ENCODE peak calls at places on chromosomes 3 and 15, in five cellular contexts. T is transverse colon, Q is sigmoid colon, X is HepG2, R is K562. J is an unnamed sample. For H3K27me3, the result is how much of the 10 kb centered on the place peaks cover.

GRCh38 chr3:4063916-4064592 is 239.1 kb upstream of the SETMAR start:
- DNase-seq in T (no peak), Q (no peak), X (no peak), R (no peak), J (no peak)

GRCh38 chr3:190003730-190004129 is 117.0 kb downstream of the P3H2 start:
- DNase-seq in T (no peak), Q (no peak), X (no peak), R (no peak), J (no peak)

GRCh38 chr3:123834631-123835030 is 49.5 kb downstream of the MYLK start:
- DNase-seq in T (no peak), Q (no peak), X (no peak), R (no peak), J (no peak)

GRCh38 chr15:30941520-30941919 is 37.8 kb downstream of the FAN1 start:
- DNase-seq in T (no peak), Q (no peak), X (no peak), R (no peak), J (no peak)

GRCh38 chr3:52455283-52456168 is at the start of gene NISCH:
- DNase-seq in T (peak), Q (peak), X (peak), R (peak), J (peak)

GRCh38 chr3:25349828-25350227 is 78.2 kb upstream of the RARB start:
- DNase-seq in T (no peak), Q (no peak), X (no peak), R (no peak), J (no peak)

GRCh38 chr15:56149071-56149470 is 94.6 kb downstream of the RFX7 start:
- DNase-seq in T (no peak), Q (no peak), X (no peak), R (no peak), J (no peak)

GRCh38 chr15:69145149-69145693 is 15.2 kb upstream of the GLCE start:
- DNase-seq in T (no peak), Q (no peak), X (no peak), R (no peak), J (no peak)

GRCh38 chr15:72141171-72142084 is 23.2 kb downstream of the SENP8 start:
- DNase-seq in T (no peak), Q (no peak), X (peak), R (no peak), J (no peak)

GRCh38 chr3:8491750-8492149 is 9.9 kb upstream of the LMCD1 start:
- DNase-seq in T (peak), Q (no peak), X (no peak), R (no peak), J (no peak)

GRCh38 chr15:37682304-37682703 is 252.1 kb upstream of the TMCO5A start:
- DNase-seq in T (no peak), Q (no peak), X (peak), R (no peak), J (no peak)

GRCh38 chr15:47401427-47401826 is 315.9 kb upstream of the SEMA6D start:
- DNase-seq in T (no peak), Q (no peak), X (no peak), R (no peak), J (no peak)

GRCh38 chr15:88920186-88920891 is 7.2 kb upstream of the MFGE8 start:
- DNase-seq in T (no peak), Q (no peak), X (no peak), R (peak), J (no peak)

GRCh38 chr3:11529281-11529680 is 114.4 kb downstream of the VGLL4 start:
- DNase-seq in T (no peak), Q (no peak), X (no peak), R (no peak), J (no peak)

GRCh38 chr3:64443553-64444331 is 218.5 kb upstream of the PRICKLE2 start:
- DNase-seq in T (no peak), Q (no peak), X (no peak), R (no peak), J (no peak)

GRCh38 chr3:42732829-42733459 is 30.3 kb upstream of the HHATL start:
- DNase-seq in T (no peak), Q (peak), X (peak), R (no peak), J (no peak)

GRCh38 chr3:53495518-53496501 is 1.4 kb downstream of the CACNA1D start:
- DNase-seq in T (peak), Q (peak), X (no peak), R (no peak), J (peak)

GRCh38 chr3:53493618-53493996 is 804 bp upstream of the CACNA1D start:
- DNase-seq in T (no peak), Q (no peak), X (no peak), R (no peak), J (no peak)

GRCh38 chr3:53495091-53495517 is 693 bp downstream of the CACNA1D start:
- DNase-seq in T (no peak), Q (no peak), X (no peak), R (no peak), J (no peak)

GRCh38 chr3:53496984-53497383 is 2.6 kb downstream of the CACNA1D start:
- DNase-seq in T (no peak), Q (no peak), X (no peak), R (no peak), J (no peak)

GRCh38 chr3:53493997-53494791 is at the start of gene CACNA1D:
- DNase-seq in T (peak), Q (no peak), X (no peak), R (no peak), J (peak)
- H3K27me3 ChIP-seq in T (under half), Q (under half), X (under half), R (under half), J (half or more)

DNA sequence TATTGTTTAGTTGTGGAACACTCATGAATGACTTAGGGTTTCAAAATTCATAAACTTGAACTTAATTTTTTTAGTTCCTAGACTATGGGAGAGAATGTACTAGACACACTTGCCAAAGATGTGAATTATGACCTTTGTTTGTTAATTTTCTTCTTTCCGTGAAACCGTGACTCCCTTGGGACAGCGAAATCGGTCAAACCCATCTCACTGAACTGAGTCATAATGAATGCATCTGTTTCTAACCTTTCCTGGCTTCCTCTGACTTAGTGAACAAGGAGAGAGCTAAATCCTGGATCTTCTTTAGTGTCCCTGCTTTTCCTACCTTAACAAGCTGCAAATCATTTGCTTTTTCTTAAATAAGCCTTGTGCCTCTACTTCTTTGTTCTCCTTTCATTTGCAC is 85.5 kb downstream of the LARS2 start:
- DNase-seq in T (no peak), Q (peak), X (no peak), R (no peak), J (no peak)
- TF ChIP-seq EP300 in T (no peak), Q (no peak), X (no peak), R (no peak), J (no peak)

GRCh38 chr15:70348581-70349344 is 251.0 kb upstream of the TLE3 start:
- DNase-seq in T (peak), Q (peak), X (no peak), R (no peak), J (no peak)
- TF ChIP-seq POLR2AphosphoS5 in T (no peak), Q (no peak), X (no peak), R (no peak), J (no peak)

GRCh38 chr15:95937128-95937528 is 393.4 kb upstream of the NR2F2 start:
- DNase-seq in T (no peak), Q (no peak), X (no peak), R (peak), J (no peak)
- H3K27me3 ChIP-seq in T (under half), Q (under half), X (under half), R (under half), J (under half)

GRCh38 chr3:71441217-71441924 is 142.2 kb downstream of the FOXP1 start:
- DNase-seq in T (no peak), Q (peak), X (no peak), R (no peak), J (no peak)
- TF ChIP-seq EP300 in T (no peak), Q (no peak), X (no peak), R (no peak), J (no peak)

DNA sequence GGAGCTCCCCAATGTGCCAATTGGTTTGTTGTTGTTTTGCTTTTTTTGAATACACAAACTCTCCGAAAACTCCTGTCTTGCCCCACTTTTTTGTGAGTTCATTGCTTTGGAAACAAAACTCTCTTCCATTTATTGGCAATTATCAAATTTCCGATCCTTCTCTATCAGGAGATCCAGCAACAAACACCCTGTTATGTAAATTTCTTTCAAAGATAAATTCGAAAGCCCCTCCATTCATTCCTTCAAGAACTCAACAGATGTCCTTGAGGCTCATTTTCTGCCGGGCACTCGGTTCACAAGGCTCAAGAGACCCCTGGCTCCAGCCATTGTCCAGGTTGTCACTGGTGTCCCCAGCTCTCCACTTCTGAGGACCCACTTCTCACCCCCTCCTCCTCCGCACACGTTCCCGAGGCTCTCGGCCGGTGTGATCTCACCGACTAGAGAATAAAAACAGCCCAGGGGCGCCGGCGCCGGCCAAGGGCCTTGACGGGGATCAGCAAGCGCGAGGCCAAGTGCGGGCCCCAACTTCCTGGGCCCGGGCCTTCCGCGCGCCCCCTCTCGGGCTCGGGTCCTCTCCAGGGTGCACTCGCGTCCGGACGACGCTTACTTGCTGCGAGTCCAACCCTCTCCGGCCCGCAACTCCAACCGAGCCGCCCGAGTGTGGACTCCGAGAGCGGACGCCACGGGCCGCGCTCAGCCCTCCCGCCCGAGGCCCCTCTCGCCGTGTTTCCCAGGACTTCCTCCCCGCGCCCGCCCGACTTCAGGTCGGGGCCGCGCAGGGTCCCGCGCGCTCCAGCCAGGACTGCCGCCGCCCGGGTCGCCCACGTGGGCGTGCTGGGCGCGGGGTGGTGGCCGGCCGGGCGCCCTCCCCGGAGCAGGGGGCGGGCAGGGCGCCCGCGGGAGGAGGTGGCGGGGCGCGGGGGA is 533 bp upstream of the SMAD3 start:
- DNase-seq in T (peak), Q (peak), X (peak), R (peak), J (peak)
- TF ChIP-seq POLR2AphosphoS5 in T (no peak), Q (no peak), X (peak), R (no peak), J (no peak)